ENCODE peak calls at places on chromosomes 1 and 21, in five cellular contexts. M is BE2C, Y is fibroblast of lung, G is upper lobe of right lung, P is BJ. V is an unnamed sample.
A peak's percentile ranks its signal among the peaks of the same experiment; 100 is the strongest.

GRCh38 chr1:194731025-194731424 is 1544.6 kb upstream of the B3GALT2 start:
- DNase-seq in M (no peak), P (no peak), G (no peak), Y (no peak), V (no peak)

GRCh38 chr1:200558866-200559459 is 61.6 kb downstream of the KIF14 start:
- DNase-seq in M (peak; percentile 25), Y (peak; percentile 75), P (peak; percentile 14), G (no peak), V (peak; percentile 43)

GRCh38 chr1:40454873-40455272 is 4.6 kb downstream of the ZFP69B start:
- DNase-seq in Y (no peak), M (no peak), G (no peak), P (no peak), V (no peak)

GRCh38 chr1:202343652-202344349 is 2.1 kb upstream of the UBE2T start:
- DNase-seq in Y (peak; percentile 61), G (no peak), M (peak; percentile 16), P (no peak), V (peak; percentile 21)

GRCh38 chr21:27466175-27466574 is 499.3 kb upstream of the ADAMTS5 start:
- DNase-seq in Y (no peak), M (no peak), P (no peak), G (no peak), V (no peak)

GRCh38 chr1:3066250-3066711 is 2.7 kb upstream of the PRDM16 start:
- DNase-seq in Y (peak; percentile 8), G (peak; percentile 88), P (no peak), M (peak; percentile 22), V (no peak)

GRCh38 chr1:178513278-178513983 is 522 bp downstream of the TEX35 start:
- DNase-seq in Y (peak; percentile 51), M (no peak), P (no peak), G (no peak), V (no peak)

GRCh38 chr1:42044346-42044745 is 108.9 kb upstream of the GUCA2B start:
- DNase-seq in M (no peak), P (no peak), G (no peak), Y (no peak), V (no peak)

GRCh38 chr1:10891081-10891480 is 94.6 kb upstream of the CASZ1 start:
- DNase-seq in P (no peak), Y (no peak), G (no peak), M (no peak), V (no peak)

GRCh38 chr21:35120631-35121180 is 71.6 kb upstream of the RUNX1 start:
- DNase-seq in G (no peak), Y (no peak), M (no peak), P (no peak), V (no peak)

GRCh38 chr1:172292840-172293239 is 127.6 kb upstream of the C1orf105 start:
- DNase-seq in G (no peak), Y (no peak), M (no peak), P (no peak), V (no peak)

GRCh38 chr1:210801501-210801900 is 332.4 kb downstream of the KCNH1 start:
- DNase-seq in G (no peak), P (no peak), Y (no peak), M (peak; percentile 19), V (no peak)

GRCh38 chr21:23578027-23578426 is 2029.3 kb downstream of the MRPL39 start:
- DNase-seq in P (no peak), Y (no peak), M (no peak), G (no peak), V (no peak)

GRCh38 chr1:54107131-54107530 is 45.7 kb downstream of the CDCP2 start:
- DNase-seq in G (no peak), Y (peak; percentile 11), P (no peak), M (no peak), V (no peak)

GRCh38 chr1:183568176-183569041 is 21.9 kb downstream of the NCF2 start:
- DNase-seq in Y (no peak), G (no peak), P (no peak), M (no peak), V (no peak)

GRCh38 chr1:1336931-1337792 is 6.1 kb downstream of the TAS1R3 start:
- DNase-seq in G (no peak), P (no peak), Y (no peak), M (no peak), V (no peak)

GRCh38 chr1:239647045-239647444 is 260.7 kb downstream of the CHRM3 start:
- DNase-seq in G (no peak), P (no peak), M (no peak), Y (no peak), V (no peak)

GRCh38 chr1:229237320-229237719 is 33.6 kb upstream of the RAB4A start:
- DNase-seq in Y (no peak), M (no peak), P (no peak), G (no peak), V (no peak)

GRCh38 chr1:236416165-236416564 is 22.1 kb downstream of the EDARADD start:
- DNase-seq in Y (no peak), P (no peak), M (no peak), G (no peak), V (no peak)

GRCh38 chr1:108007070-108007469 is 42.1 kb upstream of the VAV3 start:
- DNase-seq in M (no peak), G (no peak), Y (no peak), P (no peak), V (no peak)

GRCh38 chr1:24384251-24385090 is 29.1 kb downstream of the STPG1 start:
- DNase-seq in M (no peak), Y (peak; percentile 84), G (no peak), P (no peak), V (no peak)

GRCh38 chr1:243964915-243965314 is 86.2 kb upstream of the ZBTB18 start:
- DNase-seq in P (no peak), G (no peak), M (no peak), Y (no peak), V (no peak)

GRCh38 chr21:41548781-41549180 is 40.8 kb upstream of the TMPRSS2 start:
- DNase-seq in G (no peak), P (no peak), Y (no peak), M (no peak), V (no peak)

GRCh38 chr1:70826428-70826827 is 221.2 kb downstream of the PTGER3 start:
- DNase-seq in Y (no peak), P (no peak), M (no peak), G (no peak), V (no peak)

GRCh38 chr1:62325696-62326095 is 6.5 kb upstream of the KANK4 start:
- DNase-seq in Y (no peak), P (peak; percentile 74), G (no peak), M (no peak), V (no peak)

GRCh38 chr1:27624467-27625233 is 10.3 kb downstream of the FGR start:
- DNase-seq in M (no peak), Y (no peak), G (no peak), P (no peak), V (no peak)

GRCh38 chr1:167263784-167264464 is 43.2 kb downstream of the POU2F1 start:
- DNase-seq in P (no peak), M (no peak), G (no peak), Y (no peak), V (no peak)

GRCh38 chr1:92960395-92961130 is 699 bp downstream of the DIPK1A start:
- DNase-seq in Y (peak; percentile 87), P (peak; percentile 38), G (peak; percentile 68), M (peak; percentile 52), V (peak; percentile 64)

GRCh38 chr1:209576798-209577197 is 6.7 kb upstream of the CAMK1G start:
- DNase-seq in G (peak; percentile 80), P (no peak), Y (peak; percentile 69), M (peak; percentile 86), V (peak; percentile 93)

GRCh38 chr1:84998642-84999280 is 1.8 kb upstream of the MCOLN2 start:
- DNase-seq in G (no peak), M (no peak), P (no peak), Y (peak; percentile 14), V (no peak)

GRCh38 chr1:231601775-231602674 is 24.6 kb upstream of the DISC1 start:
- DNase-seq in P (no peak), G (no peak), M (no peak), Y (peak; percentile 22), V (no peak)

GRCh38 chr1:72780212-72780611 is 497.9 kb upstream of the NEGR1 start:
- DNase-seq in G (no peak), Y (no peak), P (no peak), M (no peak), V (no peak)

GRCh38 chr1:36258960-36259344 is 34.7 kb downstream of the THRAP3 start:
- DNase-seq in Y (peak; percentile 27), P (no peak), G (no peak), M (no peak), V (no peak)

GRCh38 chr21:45539796-45540600 is 2.2 kb downstream of the SLC19A1 start:
- DNase-seq in P (no peak), M (peak; percentile 8), G (peak; percentile 59), Y (no peak), V (no peak)

GRCh38 chr21:33421713-33422393 is 18.6 kb downstream of the IFNGR2 start:
- DNase-seq in G (no peak), Y (no peak), P (no peak), M (no peak), V (no peak)

GRCh38 chr1:81832573-81832972 is 31.8 kb downstream of the ADGRL2 start:
- DNase-seq in P (peak; percentile 16), Y (peak; percentile 83), M (no peak), G (no peak), V (no peak)

GRCh38 chr1:67552336-67552759 is 122.1 kb upstream of the SERBP1 start:
- DNase-seq in M (no peak), Y (no peak), P (no peak), G (no peak), V (peak; percentile 61)
- TF ChIP-seq CTCF in M (no peak), Y (no peak), P (no peak), G (no peak), V (no peak)

GRCh38 chr21:36482181-36482580 is 2.3 kb upstream of the CLDN14 start:
- DNase-seq in G (no peak), P (no peak), M (no peak), Y (no peak), V (no peak)
- TF ChIP-seq CTCF in G (no peak), P (no peak), M (no peak), Y (no peak), V (no peak)

GRCh38 chr1:189859385-189859977 is 618.2 kb downstream of the BRINP3 start:
- DNase-seq in P (no peak), M (peak; percentile 51), Y (no peak), G (no peak), V (peak; percentile 37)
- TF ChIP-seq CTCF in P (peak; percentile 32), M (peak; percentile 91), Y (peak; percentile 25), G (peak; percentile 27), V (peak; percentile 83)

DNA sequence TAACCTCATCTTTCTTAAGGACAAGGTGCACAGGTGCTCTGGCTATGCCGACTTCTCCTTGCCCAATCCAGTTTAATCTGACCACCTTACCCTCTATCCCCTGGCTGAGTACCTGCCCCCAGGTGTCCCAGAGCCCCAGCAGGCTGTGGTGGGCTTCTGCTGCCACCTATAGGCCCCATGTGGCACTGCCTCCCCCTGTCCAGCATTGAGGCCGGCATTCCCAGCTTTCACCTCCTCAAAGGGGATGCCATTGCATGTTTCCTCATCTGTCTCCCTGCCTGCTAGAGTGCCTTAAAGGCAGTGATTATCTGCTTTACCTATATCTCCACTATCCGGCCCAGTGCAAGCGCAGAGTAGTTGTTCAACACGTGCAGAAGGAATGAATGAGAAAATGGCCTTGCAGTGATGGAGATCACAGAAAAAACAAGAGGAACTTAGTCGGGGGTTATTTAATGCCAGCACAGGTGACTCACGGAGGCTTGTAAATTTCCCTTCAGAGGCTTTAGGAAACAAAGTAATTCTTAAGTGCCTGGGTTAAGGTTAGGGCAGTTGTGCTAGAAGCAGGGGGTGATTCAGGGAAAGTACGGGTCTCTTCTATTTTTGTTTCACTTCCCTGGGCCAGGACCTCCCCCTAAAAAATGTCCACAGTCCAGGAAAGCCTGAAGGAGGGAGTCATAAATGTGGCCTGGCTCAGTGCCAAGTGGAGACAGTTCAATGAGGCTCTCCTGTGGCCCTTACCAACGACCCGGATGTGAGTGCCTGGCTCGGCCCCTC is 131.8 kb upstream of the NGF start:
- DNase-seq in M (peak; percentile 37), P (no peak), Y (peak; percentile 37), G (peak; percentile 76), V (peak; percentile 75)
- TF ChIP-seq CTCF in M (peak; percentile 77), P (peak; percentile 98), Y (peak; percentile 98), G (peak; percentile 85), V (peak; percentile 87)